ENCODE peak calls at places on chromosomes 11 and 22, in nine cellular contexts. F is germinal center; X is activated CD4-positive, CD25-positive, alpha-beta regulatory T cell treated with anti-CD3 and anti-CD28 coated beads, Interleukin-2, amount 50 U/mL, for 16 hours; R is T-cell; C is A172; V is amygdala; Q is caudate nucleus; E is stimulated activated CD4-positive, alpha-beta T cell treated with anti-CD3 and anti-CD28 coated beads, Interleukin-12 subunit alpha, Interleukin-12 subunit beta, amount 100 ng/mL, for 48 hours; P is Calu3. W is an unnamed sample.
A peak's percentile ranks its signal among the peaks of the same experiment; 100 is the strongest.

GRCh38 chr22:30513462-30513861 is 8.0 kb upstream of the SEC14L4 start:
- DNase-seq in P (no peak), Q (no peak), R (no peak), V (no peak), E (no peak), F (no peak), C (no peak), X (no peak), W (no peak)

GRCh38 chr11:15006139-15006759 is 34.1 kb upstream of the CALCA start:
- DNase-seq in Q (no peak), R (peak; percentile 1), P (peak; percentile 4), E (no peak), F (peak; percentile 17), C (peak; percentile 14), X (no peak), V (no peak), W (no peak)

GRCh38 chr22:43891360-43892182 is at the start of gene PNPLA5:
- DNase-seq in Q (no peak), P (no peak), E (peak; percentile 19), C (no peak), V (no peak), X (no peak), F (peak; percentile 24), R (no peak), W (no peak)

GRCh38 chr22:46596032-46596441 is 24.1 kb upstream of the GRAMD4 start:
- DNase-seq in F (no peak), E (no peak), X (no peak), Q (no peak), C (no peak), P (no peak), R (no peak), V (no peak), W (no peak)

GRCh38 chr22:47622541-47622940 is 860.1 kb downstream of the TBC1D22A start:
- DNase-seq in R (no peak), F (no peak), X (no peak), V (no peak), Q (no peak), C (no peak), P (no peak), E (no peak), W (no peak)

GRCh38 chr22:43484227-43484626 is 72.4 kb downstream of the MPPED1 start:
- DNase-seq in X (no peak), V (no peak), P (no peak), Q (no peak), E (no peak), F (no peak), C (no peak), R (no peak), W (no peak)

GRCh38 chr11:89220684-89221339 is 43.1 kb downstream of the TYR start:
- DNase-seq in P (no peak), R (no peak), V (no peak), E (no peak), X (no peak), C (no peak), Q (no peak), F (no peak), W (no peak)

GRCh38 chr11:82507288-82507687 is 226.4 kb downstream of the FAM181B start:
- DNase-seq in V (no peak), C (no peak), R (no peak), Q (no peak), P (no peak), X (no peak), E (no peak), F (no peak), W (no peak)

GRCh38 chr11:3134651-3135490 is 30.2 kb downstream of the OSBPL5 start:
- DNase-seq in E (no peak), Q (no peak), P (no peak), X (no peak), F (no peak), V (no peak), R (no peak), C (no peak), W (no peak)

GRCh38 chr11:64449381-64450167 is 90.6 kb downstream of the RPS6KA4 start:
- DNase-seq in E (peak; percentile 65), R (peak; percentile 65), P (peak; percentile 77), Q (no peak), V (peak; percentile 58), F (peak; percentile 87), C (peak; percentile 80), X (peak; percentile 46), W (peak; percentile 45)

W was measured in NK-92 treated with Interleukin-12 subunit alpha and Interleukin-12 subunit beta, amount 100 ng/mL, for 24 hours.